ENCODE peak calls at places on chromosomes 2 and 18, in seven cellular contexts. Z is cardiac muscle cell; H is fibroblast of villous mesenchyme; D is Calu3; E is HepG2; M is MM.1S; O is CD8-positive, alpha-beta T cell. C is an unnamed sample.

GRCh38 chr2:61368687-61369665 is 101.9 kb downstream of the USP34 start:
- DNase-seq in D (no peak), O (no peak), E (no peak), M (peak), H (peak), Z (peak), C (no peak)

GRCh38 chr2:45793564-45793963 is 142.1 kb downstream of the PRKCE start:
- DNase-seq in Z (peak), H (no peak), E (peak), D (no peak), O (no peak), M (no peak), C (no peak)

GRCh38 chr2:96320326-96321229 is 4.5 kb upstream of the ITPRIPL1 start:
- DNase-seq in H (no peak), O (no peak), E (no peak), Z (no peak), D (no peak), M (no peak), C (no peak)

GRCh38 chr2:15941970-15942710 is 1.8 kb downstream of the MYCN start:
- DNase-seq in Z (no peak), M (no peak), O (no peak), H (no peak), E (no peak), D (no peak), C (peak)

GRCh38 chr2:179460530-179460929 is 195.9 kb upstream of the SESTD1 start:
- DNase-seq in H (peak), D (peak), O (no peak), M (no peak), E (peak), Z (peak), C (no peak)

GRCh38 chr2:197008229-197008628 is 81.7 kb upstream of the PGAP1 start:
- DNase-seq in Z (peak), O (no peak), M (no peak), E (no peak), D (no peak), H (peak), C (no peak)

GRCh38 chr18:8952796-8953760 is 149.4 kb upstream of the NDUFV2 start:
- DNase-seq in H (peak), M (no peak), E (no peak), D (no peak), O (no peak), Z (peak), C (no peak)

GRCh38 chr2:15584767-15585469 is 6.8 kb upstream of the DDX1 start:
- DNase-seq in O (no peak), E (no peak), Z (peak), H (no peak), D (no peak), M (no peak), C (no peak)

GRCh38 chr2:25951071-25951547 is 31.2 kb downstream of the KIF3C start:
- DNase-seq in H (peak), O (peak), D (peak), Z (peak), M (peak), E (peak), C (peak)

GRCh38 chr18:183769-184168 is 25.4 kb downstream of the USP14 start:
- DNase-seq in H (peak), D (no peak), O (no peak), Z (peak), E (no peak), M (no peak), C (no peak)

GRCh38 chr18:28176933-28177827 is at the start of gene CDH2:
- DNase-seq in H (peak), Z (peak), O (no peak), D (no peak), E (peak), M (peak), C (peak)

GRCh38 chr2:63023444-63023843 is 27.2 kb upstream of the OTX1 start:
- DNase-seq in D (peak), O (no peak), H (peak), Z (peak), M (peak), E (peak), C (no peak)

GRCh38 chr18:47191956-47192355 is 15.8 kb upstream of the IER3IP1 start:
- DNase-seq in O (no peak), E (peak), H (peak), D (no peak), M (no peak), Z (peak), C (no peak)

GRCh38 chr2:145036421-145036901 is 516.5 kb upstream of the ZEB2 start:
- DNase-seq in H (peak), E (no peak), Z (peak), D (no peak), M (no peak), O (no peak), C (no peak)

GRCh38 chr18:32851936-32852335 is 79.1 kb upstream of the KLHL14 start:
- DNase-seq in D (no peak), O (no peak), H (no peak), M (no peak), E (no peak), Z (no peak), C (no peak)

GRCh38 chr18:669077-669476 is 11.6 kb downstream of the TYMS start:
- DNase-seq in M (no peak), E (no peak), D (no peak), O (no peak), H (no peak), Z (no peak), C (no peak)

GRCh38 chr2:186687774-186688173 is 6.1 kb upstream of the FAM171B start:
- DNase-seq in E (no peak), Z (no peak), H (peak), D (no peak), M (no peak), O (no peak), C (no peak)

GRCh38 chr18:62860062-62860461 is 144.7 kb downstream of the PHLPP1 start:
- DNase-seq in E (no peak), M (no peak), D (no peak), Z (no peak), O (no peak), H (no peak), C (no peak)

DNA sequence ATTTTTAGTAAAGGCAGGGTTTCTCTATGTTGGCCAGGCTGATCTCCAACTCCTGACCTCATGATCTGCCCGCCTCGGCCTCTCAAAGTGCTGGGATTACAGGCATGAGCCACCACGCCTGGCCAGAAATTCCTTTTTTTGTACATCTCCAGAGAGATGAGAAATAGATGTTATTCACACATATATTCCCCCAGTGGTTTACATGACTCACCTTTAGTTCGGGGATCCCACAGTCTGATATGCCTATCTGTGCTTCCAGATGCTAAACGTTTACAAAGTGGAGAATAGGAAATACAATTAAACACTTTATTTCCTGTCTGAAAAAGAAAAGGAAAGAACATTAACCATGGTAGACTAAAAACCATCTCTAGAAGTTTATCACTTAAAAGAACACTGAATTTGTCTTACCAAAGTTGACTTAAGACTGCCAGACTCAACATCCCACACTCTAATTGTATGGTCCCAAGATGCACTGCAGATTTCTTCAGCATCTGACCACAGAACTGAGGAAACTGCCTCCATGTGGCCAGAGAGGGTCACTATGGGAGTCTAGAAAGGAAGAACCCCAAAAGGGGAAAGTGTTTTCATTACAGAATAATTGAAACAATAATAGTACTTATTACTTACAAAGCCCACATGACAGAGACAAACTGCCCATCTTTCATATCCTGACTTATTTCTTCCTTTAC is 12.6 kb upstream of the ICA1L start:
- DNase-seq in E (no peak), H (peak), O (no peak), Z (peak), M (no peak), D (no peak), C (no peak)
- TF ChIP-seq CTCF in E (no peak), H (peak), O (no peak), Z (peak), M (no peak), D (no peak), C (no peak)

DNA sequence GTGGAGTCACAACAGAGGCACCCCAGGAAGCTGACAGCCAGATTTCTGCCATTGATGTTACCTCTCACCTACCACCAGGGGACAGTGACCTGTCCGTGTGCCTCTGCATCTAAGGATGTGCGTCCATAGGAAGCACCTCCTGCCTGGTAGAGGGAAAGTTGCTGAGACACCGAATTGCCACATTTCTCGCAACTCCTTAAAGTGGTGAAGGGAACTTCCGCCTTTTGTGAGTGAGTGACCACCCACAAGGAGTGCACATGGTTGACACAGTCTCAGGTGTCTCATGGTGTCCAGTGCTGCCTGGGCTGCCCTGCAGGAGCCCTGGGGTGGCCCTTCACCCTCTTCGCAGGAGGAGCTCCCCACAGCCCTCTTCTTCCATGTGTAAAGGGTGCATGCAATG is 201.8 kb downstream of the GBX2 start:
- DNase-seq in Z (no peak), D (no peak), M (no peak), H (no peak), O (no peak), E (peak), C (no peak)
- TF ChIP-seq CTCF in Z (no peak), D (no peak), M (no peak), H (no peak), O (no peak), E (peak), C (peak)

GRCh38 chr18:50494569-50494968 is 65.3 kb upstream of the MAPK4 start:
- DNase-seq in O (no peak), Z (no peak), D (no peak), M (no peak), H (no peak), E (no peak), C (no peak)

GRCh38 chr18:50492061-50492460 is 67.8 kb upstream of the MAPK4 start:
- DNase-seq in M (no peak), D (no peak), H (no peak), Z (no peak), E (no peak), O (no peak), C (no peak)
- TF ChIP-seq CTCF in M (no peak), D (no peak), H (no peak), Z (no peak), E (no peak), O (no peak), C (peak)

GRCh38 chr2:79235135-79235534 is 75.6 kb upstream of the REG3A start:
- DNase-seq in H (no peak), E (peak), D (no peak), O (no peak), Z (no peak), M (no peak), C (no peak)
- TF ChIP-seq CTCF in H (no peak), E (peak), D (no peak), O (no peak), Z (no peak), M (peak), C (peak)

DNA sequence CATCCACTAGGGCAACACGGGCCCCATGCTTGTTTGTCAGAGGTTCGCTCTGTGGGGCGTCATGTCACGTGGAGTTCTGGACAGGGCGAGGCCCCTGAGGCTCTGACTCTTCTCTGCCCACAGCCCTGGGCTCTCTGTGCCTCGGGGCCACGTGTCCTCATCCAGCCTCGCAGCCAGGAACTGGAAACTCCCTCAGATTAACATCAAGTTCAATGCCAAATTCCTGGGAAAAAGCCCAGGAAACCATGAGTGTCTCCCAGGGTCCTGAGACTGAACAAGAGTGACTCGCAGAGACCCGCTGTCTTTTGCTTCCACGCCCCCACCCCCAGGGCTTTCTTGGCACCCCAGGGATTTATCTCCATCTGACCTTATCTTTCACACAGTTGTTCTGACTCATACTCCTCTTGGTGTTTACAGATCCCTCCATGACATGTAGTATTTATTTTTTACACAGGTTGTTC is 174.0 kb upstream of the PIEZO2 start:
- DNase-seq in Z (peak), H (peak), O (no peak), E (peak), M (no peak), D (peak), C (no peak)
- TF ChIP-seq CTCF in Z (peak), H (no peak), O (no peak), E (no peak), M (no peak), D (no peak), C (no peak)

GRCh38 chr2:603427-603826 is 73.8 kb downstream of the TMEM18 start:
- DNase-seq in Z (no peak), E (no peak), D (no peak), M (no peak), H (no peak), O (no peak), C (no peak)

GRCh38 chr2:603869-604268 is 73.3 kb downstream of the TMEM18 start:
- DNase-seq in E (no peak), Z (no peak), H (no peak), D (no peak), M (no peak), O (no peak), C (no peak)

GRCh38 chr2:605674-606608 is 71.3 kb downstream of the TMEM18 start:
- DNase-seq in H (no peak), E (no peak), M (no peak), O (no peak), D (no peak), Z (no peak), C (no peak)

GRCh38 chr2:604385-604784 is 72.8 kb downstream of the TMEM18 start:
- DNase-seq in H (no peak), D (no peak), Z (no peak), M (no peak), O (no peak), E (no peak), C (no peak)

GRCh38 chr2:604826-605524 is 72.2 kb downstream of the TMEM18 start:
- DNase-seq in H (no peak), Z (no peak), M (no peak), D (no peak), O (no peak), E (no peak), C (no peak)
- TF ChIP-seq CTCF in H (no peak), Z (no peak), M (no peak), D (no peak), O (no peak), E (no peak), C (no peak)

GRCh38 chr2:50318147-50318546 is 713.8 kb downstream of the NRXN1 start:
- DNase-seq in D (no peak), Z (no peak), E (no peak), H (no peak), M (no peak), O (no peak), C (no peak)
- TF ChIP-seq CTCF in D (no peak), Z (no peak), E (no peak), H (no peak), M (peak), O (no peak), C (no peak)

DNA sequence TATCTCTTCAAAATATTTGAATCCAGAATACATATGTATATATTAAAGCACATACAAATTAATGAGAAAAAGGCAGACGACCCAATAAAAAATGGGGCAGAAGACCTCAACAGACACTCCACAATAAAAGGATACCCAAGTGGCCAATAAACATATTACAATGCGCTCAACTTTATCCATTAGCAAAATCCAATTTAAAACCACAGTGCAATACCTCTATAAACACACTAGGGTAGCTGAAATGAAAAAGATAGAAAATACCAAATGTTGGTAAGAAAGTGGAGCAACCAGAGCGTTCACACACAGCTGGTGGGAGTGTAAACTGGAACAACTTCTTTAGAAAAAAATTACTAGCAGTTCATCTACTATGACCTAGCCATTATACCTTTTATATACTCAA is 75.3 kb downstream of the CCDC148 start:
- DNase-seq in H (no peak), D (no peak), E (no peak), M (no peak), Z (no peak), O (no peak), C (no peak)
- TF ChIP-seq CTCF in H (no peak), D (no peak), E (no peak), M (no peak), Z (no peak), O (no peak), C (peak)

C was measured in glutamatergic neuron.